ENCODE peak calls at places on chromosomes 4 and X, in seven cellular contexts. W, N, U, J, K, D and X are unnamed samples.

GRCh38 chr4:103934178-103934789 is 214.5 kb upstream of the TACR3 start:
- DNase-seq in W (peak), N (no peak), U (peak), J (peak), K (no peak), D (no peak), X (no peak)

GRCh38 chr4:74919783-74920182 is 13.1 kb upstream of the PARM1 start:
- DNase-seq in W (no peak), N (no peak), U (no peak), J (no peak), K (no peak), D (no peak), X (no peak)

GRCh38 chrX:39616098-39616729 is 481.5 kb downstream of the BCOR start:
- DNase-seq in W (no peak), N (peak), U (no peak), J (no peak), K (no peak), D (no peak), X (no peak)

GRCh38 chrX:118824173-118824782 is 654 bp downstream of the ZCCHC12 start:
- DNase-seq in W (no peak), N (no peak), U (peak), J (no peak), K (no peak), D (no peak), X (no peak)

GRCh38 chrX:8731579-8732395 is at the start of gene ANOS1:
- DNase-seq in W (no peak), N (no peak), U (no peak), J (no peak), K (no peak), D (peak), X (no peak)

GRCh38 chr4:8383451-8384160 is 56.9 kb downstream of the ACOX3 start:
- DNase-seq in W (no peak), N (no peak), U (no peak), J (no peak), K (no peak), D (no peak), X (no peak)

GRCh38 chr4:186587416-186588018 is 32.1 kb upstream of the MTNR1A start:
- DNase-seq in W (peak), N (no peak), U (peak), J (peak), K (peak), D (no peak), X (no peak)

GRCh38 chr4:6926681-6927478 is 17.3 kb downstream of the TBC1D14 start:
- DNase-seq in W (no peak), N (no peak), U (peak), J (no peak), K (peak), D (no peak), X (no peak)

GRCh38 chr4:338759-339097 is 1.1 kb downstream of the ZNF141 start:
- DNase-seq in W (no peak), N (no peak), U (no peak), J (no peak), K (no peak), D (no peak), X (no peak)

GRCh38 chrX:154408659-154409221 is 314 bp downstream of the DNASE1L1 start:
- DNase-seq in W (no peak), N (no peak), U (no peak), J (no peak), K (no peak), D (no peak), X (no peak)
- TF ChIP-seq POLR2AphosphoS5 in W (no peak), N (no peak), U (no peak), J (no peak), K (no peak), D (no peak), X (no peak)

GRCh38 chr4:25863347-25863784 is 578 bp upstream of the SEL1L3 start:
- DNase-seq in W (no peak), N (no peak), U (no peak), J (no peak), K (peak), D (no peak), X (no peak)
- TF ChIP-seq POLR2A in W (no peak), N (no peak), U (no peak), J (no peak), K (peak), D (no peak), X (no peak)

GRCh38 chr4:1579834-1580686 is 104.1 kb downstream of the FAM53A start:
- DNase-seq in W (peak), N (no peak), U (peak), J (no peak), K (peak), D (no peak), X (no peak)

GRCh38 chr4:1576961-1577814 is 106.9 kb downstream of the FAM53A start:
- DNase-seq in W (no peak), N (no peak), U (no peak), J (no peak), K (no peak), D (no peak), X (no peak)

GRCh38 chr4:1578301-1578781 is 105.8 kb downstream of the FAM53A start:
- DNase-seq in W (no peak), N (no peak), U (no peak), J (no peak), K (no peak), D (no peak), X (no peak)

GRCh38 chr4:1577818-1578217 is 106.3 kb downstream of the FAM53A start:
- DNase-seq in W (no peak), N (no peak), U (no peak), J (no peak), K (no peak), D (no peak), X (no peak)

GRCh38 chr4:1578968-1579833 is 104.9 kb downstream of the FAM53A start:
- DNase-seq in W (peak), N (no peak), U (peak), J (peak), K (peak), D (no peak), X (no peak)
- TF ChIP-seq POLR2AphosphoS5 in W (peak), N (no peak), U (no peak), J (no peak), K (peak), D (no peak), X (peak)

DNA sequence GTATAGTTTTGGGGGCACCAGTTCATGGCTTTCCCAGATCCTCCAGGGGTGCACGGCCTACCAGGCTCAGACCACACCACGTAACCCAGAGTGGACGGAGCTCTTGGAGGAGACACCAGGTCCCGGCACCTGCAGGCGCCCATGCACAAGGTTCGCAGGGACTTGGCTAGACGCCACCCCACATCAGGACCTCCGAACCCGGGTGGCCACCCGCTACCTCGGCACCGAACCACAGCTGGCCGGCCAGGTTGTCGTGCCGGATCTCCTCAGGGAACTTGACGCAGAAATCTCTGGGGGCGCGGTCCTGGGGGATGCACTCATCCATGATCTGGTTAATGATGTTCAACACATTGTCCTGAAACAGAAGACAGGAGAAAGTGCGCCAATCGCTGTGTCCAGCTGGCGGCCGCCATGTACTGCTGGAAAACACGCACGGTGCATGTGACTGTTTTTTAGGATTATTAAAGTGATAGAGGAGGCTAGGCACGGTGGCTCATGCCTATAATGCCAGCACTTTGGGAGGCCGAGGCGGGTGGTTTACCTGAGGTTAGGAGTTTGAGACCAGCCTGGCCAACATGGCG is 77.1 kb downstream of the ZFYVE28 start:
- DNase-seq in W (no peak), N (no peak), U (no peak), J (no peak), K (no peak), D (peak), X (no peak)
- TF ChIP-seq POLR2A in W (no peak), N (no peak), U (no peak), J (no peak), K (no peak), D (no peak), X (no peak)

GRCh38 chr4:40058854-40059253 is 2.2 kb downstream of the N4BP2 start:
- DNase-seq in W (no peak), N (no peak), U (no peak), J (no peak), K (no peak), D (no peak), X (no peak)

GRCh38 chr4:40058121-40058520 is 1.5 kb downstream of the N4BP2 start:
- DNase-seq in W (no peak), N (no peak), U (no peak), J (no peak), K (no peak), D (no peak), X (no peak)

GRCh38 chr4:40056722-40057539 is at the start of gene N4BP2:
- DNase-seq in W (peak), N (peak), U (peak), J (peak), K (peak), D (peak), X (peak)

GRCh38 chr4:40055873-40056721 is 553 bp upstream of the N4BP2 start:
- DNase-seq in W (no peak), N (no peak), U (peak), J (peak), K (peak), D (peak), X (peak)

DNA sequence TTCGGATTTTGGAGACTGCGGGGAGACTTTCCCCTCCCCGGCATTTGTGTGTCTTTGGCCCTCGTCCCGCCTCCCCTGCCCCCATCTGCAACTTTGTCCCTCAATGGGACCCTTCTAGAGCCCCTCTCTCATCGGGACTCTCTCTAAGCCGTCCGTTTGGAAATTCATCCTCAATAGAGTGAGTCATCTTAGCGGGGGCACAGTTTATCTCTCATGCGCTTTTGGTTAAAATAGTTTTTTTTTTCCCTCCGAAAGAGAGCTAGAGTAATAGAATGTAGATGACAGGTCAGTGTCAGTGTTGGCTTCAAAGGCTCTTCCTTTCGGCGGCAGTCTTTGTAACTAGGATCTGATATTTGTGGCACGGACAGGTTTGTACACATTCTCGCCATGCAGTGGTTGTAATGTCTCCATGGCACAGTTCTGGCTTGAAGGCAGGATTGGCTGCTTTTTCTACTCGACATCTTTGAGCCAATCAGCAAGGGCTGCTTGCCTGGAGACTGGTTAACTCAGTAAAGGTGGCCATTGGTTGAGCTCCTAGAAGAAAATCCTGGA is 966 bp downstream of the N4BP2 start:
- DNase-seq in W (peak), N (peak), U (peak), J (peak), K (peak), D (peak), X (peak)
- TF ChIP-seq POLR2AphosphoS5 in W (peak), N (peak), U (peak), J (no peak), K (peak), D (peak), X (peak)